ENCODE peak calls at places on chromosome 20, in six cellular contexts. O is fibroblast of lung, Y is tibial artery, T is adrenal gland, J is H9, P is upper lobe of right lung. D is an unnamed sample. For H3K4me1, the result is how much of the 10 kb centered on the place peaks cover.

GRCh38 chr20:60365063-60365640 is 406.9 kb downstream of the CDH26 start:
- DNase-seq in J (peak), P (no peak), T (no peak), Y (no peak), O (no peak), D (no peak)

GRCh38 chr20:50127587-50128519 is 14.9 kb upstream of the UBE2V1 start:
- DNase-seq in J (no peak), T (no peak), O (no peak), Y (no peak), P (no peak), D (no peak)

GRCh38 chr20:14384820-14385740 is 47.7 kb upstream of the FLRT3 start:
- DNase-seq in O (no peak), Y (no peak), J (no peak), P (no peak), T (no peak), D (no peak)

GRCh38 chr20:3813758-3814581 is 6.4 kb upstream of the AP5S1 start:
- DNase-seq in J (no peak), O (no peak), T (peak), Y (no peak), P (no peak), D (no peak)

GRCh38 chr20:37414636-37415035 is 68.7 kb downstream of the SRC start:
- DNase-seq in O (no peak), J (no peak), P (no peak), Y (no peak), T (no peak), D (no peak)

GRCh38 chr20:43389839-43390626 is 67.7 kb upstream of the SRSF6 start:
- DNase-seq in Y (no peak), T (no peak), J (peak), O (no peak), P (peak), D (no peak)

GRCh38 chr20:4233520-4233919 is 218.2 kb upstream of the RNF24 start:
- DNase-seq in O (no peak), J (no peak), P (no peak), Y (no peak), T (no peak), D (no peak)

GRCh38 chr20:5073154-5074049 is 46.4 kb downstream of the PCNA start:
- DNase-seq in P (peak), Y (peak), J (peak), O (peak), T (peak), D (peak)

GRCh38 chr20:44134897-44135810 is 51.8 kb downstream of the JPH2 start:
- DNase-seq in P (no peak), T (no peak), J (no peak), Y (no peak), O (peak), D (no peak)

GRCh38 chr20:10603971-10604864 is 69.6 kb downstream of the JAG1 start:
- DNase-seq in O (peak), Y (peak), P (no peak), J (no peak), T (peak), D (peak)

GRCh38 chr20:35756404-35756803 is 14.3 kb upstream of the RBM39 start:
- DNase-seq in T (no peak), O (no peak), J (no peak), Y (no peak), P (no peak), D (no peak)

GRCh38 chr20:35947489-35947888 is 6.8 kb downstream of the SCAND1 start:
- DNase-seq in O (peak), Y (no peak), J (peak), T (no peak), P (no peak), D (peak)

GRCh38 chr20:10469599-10469998 is 34.5 kb downstream of the SLX4IP start:
- DNase-seq in P (no peak), J (no peak), T (peak), O (peak), Y (peak), D (peak)

GRCh38 chr20:35120012-35120701 is 27.0 kb downstream of the EDEM2 start:
- DNase-seq in O (peak), P (no peak), J (no peak), Y (peak), T (peak), D (no peak)

GRCh38 chr20:20085071-20085470 is 32.7 kb downstream of the CFAP61 start:
- DNase-seq in O (no peak), P (no peak), T (no peak), Y (peak), J (no peak), D (no peak)

GRCh38 chr20:58569211-58570125 is 54.3 kb upstream of the APCDD1L start:
- DNase-seq in Y (no peak), O (no peak), J (no peak), P (no peak), T (no peak), D (no peak)
- H3K4me1 ChIP-seq in Y (under half), O (under half), J (under half), P (under half), T (under half), D (under half)

DNA sequence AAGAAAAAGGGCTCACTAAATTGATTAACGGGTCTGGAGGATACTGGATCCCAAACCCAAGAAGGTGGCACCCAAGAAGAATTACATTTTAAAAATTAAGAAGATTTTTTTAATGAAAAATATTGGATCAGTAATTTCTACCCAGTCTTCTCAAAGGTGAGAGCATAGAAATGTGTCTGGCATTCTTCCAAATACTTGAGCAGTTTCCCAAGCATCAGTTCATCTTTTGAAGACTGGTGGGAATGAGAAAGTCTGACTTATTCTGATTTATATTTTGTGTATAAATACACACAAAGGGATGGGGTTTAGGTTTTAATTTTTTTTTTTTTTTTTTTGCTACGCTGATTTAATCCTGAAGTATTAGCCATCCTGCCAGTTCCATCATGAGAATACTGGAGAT is 3.3 kb downstream of the MGME1 start:
- DNase-seq in P (no peak), J (no peak), Y (no peak), T (no peak), O (no peak), D (no peak)
- H3K4me1 ChIP-seq in P (under half), J (under half), Y (under half), T (under half), O (under half), D (under half)

GRCh38 chr20:51427625-51428291 is 114.8 kb downstream of the NFATC2 start:
- DNase-seq in T (no peak), J (no peak), Y (no peak), O (no peak), P (no peak), D (no peak)
- H3K4me1 ChIP-seq in T (under half), J (under half), Y (under half), O (under half), P (under half), D (under half)

GRCh38 chr20:21175433-21175832 is 49.6 kb downstream of the KIZ start:
- DNase-seq in O (no peak), J (no peak), T (no peak), Y (no peak), P (no peak), D (no peak)
- H3K4me1 ChIP-seq in O (under half), J (under half), T (under half), Y (under half), P (under half), D (under half)

DNA sequence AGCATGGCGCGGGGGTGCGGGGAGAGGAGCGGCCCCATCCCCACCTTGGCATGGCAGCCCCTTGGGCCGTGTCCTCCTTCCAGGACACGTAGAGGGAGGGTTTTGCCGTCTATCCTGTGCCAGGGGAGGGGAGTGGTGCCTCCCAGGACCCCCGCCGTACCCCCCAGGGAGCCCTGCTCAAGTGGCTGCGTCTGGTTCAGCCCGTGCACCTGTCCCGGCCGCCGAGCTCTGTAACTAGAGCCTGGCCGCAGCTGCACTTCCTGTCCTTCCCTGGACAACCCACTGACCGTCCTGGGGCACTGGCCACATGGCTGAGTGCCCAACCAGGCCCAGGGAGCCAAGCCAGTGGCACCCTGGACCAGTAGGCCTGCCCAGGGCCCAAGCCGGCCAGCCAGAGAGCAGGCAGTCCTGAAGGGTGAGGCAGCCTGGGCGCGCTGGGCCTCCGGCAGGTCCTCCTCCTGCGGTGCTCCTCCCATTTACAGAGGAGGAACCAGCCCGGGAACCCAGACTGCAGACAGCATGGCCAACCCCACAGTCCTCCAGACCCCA is 8.9 kb downstream of the LAMA5 start:
- DNase-seq in P (no peak), Y (peak), T (peak), J (no peak), O (no peak), D (peak)
- H3K4me1 ChIP-seq in P (half or more), Y (half or more), T (under half), J (under half), O (under half), D (half or more)

GRCh38 chr20:46899619-46900018 is 5.0 kb downstream of the EYA2 start:
- DNase-seq in T (no peak), Y (no peak), J (no peak), O (no peak), P (no peak), D (no peak)
- H3K4me1 ChIP-seq in T (under half), Y (under half), J (under half), O (under half), P (under half), D (under half)

DNA sequence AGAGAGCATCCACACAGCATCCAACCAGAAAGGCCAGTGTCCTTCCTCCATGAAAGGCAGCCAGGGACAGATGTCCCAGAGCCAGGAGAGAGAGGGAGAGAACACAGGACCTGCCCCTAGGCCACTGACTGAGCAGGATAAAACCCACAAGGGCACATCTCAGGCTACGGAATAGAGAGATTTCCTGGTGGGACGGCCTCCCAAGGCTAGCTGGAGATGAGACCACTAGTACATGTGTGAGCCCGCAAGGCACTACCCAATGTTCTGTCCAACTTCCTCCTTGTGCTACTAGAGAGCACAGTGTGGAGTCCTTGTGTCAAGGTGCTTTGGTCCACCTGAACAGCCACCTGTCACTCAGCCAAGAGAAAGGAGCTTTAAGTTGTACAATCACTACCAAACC is 44.2 kb downstream of the PLCG1 start:
- DNase-seq in Y (no peak), T (no peak), O (no peak), P (no peak), J (peak), D (peak)
- H3K4me1 ChIP-seq in Y (under half), T (under half), O (under half), P (under half), J (under half), D (under half)

DNA sequence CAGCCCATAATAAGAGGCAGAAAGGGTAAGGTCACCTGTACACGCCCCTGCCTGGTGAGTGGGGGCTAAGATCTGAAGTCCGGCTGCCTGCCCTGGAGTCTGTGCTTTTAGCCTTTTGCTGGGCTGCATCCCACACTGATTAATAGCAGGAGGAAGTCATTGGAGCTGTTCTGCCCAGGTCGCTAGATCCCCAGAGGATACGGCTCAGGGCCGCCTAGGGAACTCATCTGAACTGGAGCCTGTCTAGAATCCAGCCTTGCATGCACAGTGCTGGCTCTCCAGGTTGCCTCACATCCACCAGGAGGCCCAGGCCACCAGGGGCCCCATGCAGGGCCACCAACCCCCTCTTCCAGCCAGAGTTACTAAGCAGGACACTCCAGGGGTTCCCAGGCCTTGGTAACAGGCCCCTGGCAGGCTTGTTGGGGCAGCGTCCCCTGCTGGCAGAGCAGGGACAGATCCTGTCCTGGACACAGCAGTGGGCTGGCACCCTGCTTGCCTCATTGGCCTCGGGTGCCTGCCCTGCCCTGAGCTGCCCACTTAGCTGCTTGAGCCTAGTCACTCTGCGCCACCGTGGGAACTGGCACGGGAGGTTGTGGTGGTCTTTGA is 35.3 kb downstream of the EFCAB8 start:
- DNase-seq in O (no peak), J (peak), T (no peak), Y (no peak), P (no peak), D (no peak)
- H3K4me1 ChIP-seq in O (under half), J (under half), T (under half), Y (under half), P (under half), D (under half)

D was measured in hepatocyte.